ENCODE peak calls at places on chromosomes 3 and 15, in six cellular contexts. R is IMR-90, B is transverse colon, K is fibroblast of lung, P is right atrium auricular region, A is A549. T is an unnamed sample.

GRCh38 chr3:130490246-130490645 is 26.7 kb upstream of the COL6A6 start:
- DNase-seq in R (no peak), B (no peak), K (no peak), P (no peak), A (no peak), T (no peak)

GRCh38 chr15:92954578-92954977 is 54.5 kb downstream of the CHD2 start:
- DNase-seq in R (no peak), B (no peak), K (no peak), P (no peak), A (peak; percentile 51), T (no peak)

GRCh38 chr3:30311781-30312180 is 294.6 kb upstream of the TGFBR2 start:
- DNase-seq in R (no peak), B (no peak), K (no peak), P (no peak), A (no peak), T (no peak)

GRCh38 chr15:92829875-92830274 is 70.2 kb upstream of the CHD2 start:
- DNase-seq in R (no peak), B (no peak), K (no peak), P (no peak), A (no peak), T (no peak)

GRCh38 chr3:196274585-196274984 is 12.9 kb downstream of the PCYT1A start:
- DNase-seq in R (peak; percentile 19), B (no peak), K (no peak), P (no peak), A (no peak), T (no peak)

GRCh38 chr15:85792872-85793621 is 1.7 kb downstream of the KLHL25 start:
- DNase-seq in R (no peak), B (no peak), K (no peak), P (no peak), A (no peak), T (no peak)

GRCh38 chr3:98814799-98815450 is 51.8 kb downstream of the ST3GAL6 start:
- DNase-seq in R (peak; percentile 90), B (no peak), K (peak; percentile 80), P (no peak), A (peak; percentile 53), T (no peak)

GRCh38 chr3:59386165-59386564 is 336.3 kb upstream of the CFAP20DC start:
- DNase-seq in R (no peak), B (no peak), K (no peak), P (no peak), A (no peak), T (no peak)

GRCh38 chr3:115792206-115792955 is 169.1 kb downstream of the GAP43 start:
- DNase-seq in R (peak; percentile 52), B (no peak), K (peak; percentile 40), P (no peak), A (peak; percentile 72), T (no peak)

GRCh38 chr15:37142371-37142770 is 42.0 kb upstream of the MEIS2 start:
- DNase-seq in R (no peak), B (no peak), K (no peak), P (no peak), A (no peak), T (no peak)

GRCh38 chr3:186722457-186722856 is 5.3 kb downstream of the KNG1 start:
- DNase-seq in R (no peak), B (no peak), K (peak; percentile 11), P (no peak), A (peak; percentile 53), T (no peak)

GRCh38 chr3:65605876-65606432 is 432.8 kb downstream of the MAGI1 start:
- DNase-seq in R (no peak), B (no peak), K (peak; percentile 22), P (no peak), A (no peak), T (no peak)

GRCh38 chr3:127597020-127597771 is 1.0 kb upstream of the MCM2 start:
- DNase-seq in R (no peak), B (no peak), K (no peak), P (no peak), A (no peak), T (no peak)

GRCh38 chr3:25687742-25688141 is 23.0 kb upstream of the TOP2B start:
- DNase-seq in R (no peak), B (no peak), K (no peak), P (no peak), A (no peak), T (no peak)

GRCh38 chr15:69792823-69793222 is 304.9 kb downstream of the TLE3 start:
- DNase-seq in R (no peak), B (no peak), K (no peak), P (peak; percentile 57), A (no peak), T (no peak)

GRCh38 chr3:39025222-39025970 is 26.3 kb downstream of the SCN11A start:
- DNase-seq in R (no peak), B (no peak), K (no peak), P (no peak), A (no peak), T (no peak)

GRCh38 chr3:74122281-74122680 is 492.2 kb downstream of the CNTN3 start:
- DNase-seq in R (no peak), B (no peak), K (peak; percentile 48), P (no peak), A (no peak), T (no peak)

GRCh38 chr3:140363801-140364200 is 314.1 kb upstream of the TRIM42 start:
- DNase-seq in R (no peak), B (no peak), K (no peak), P (no peak), A (no peak), T (no peak)

GRCh38 chr3:183381179-183381578 is 47.2 kb downstream of the MCF2L2 start:
- DNase-seq in R (peak; percentile 66), B (no peak), K (peak; percentile 92), P (no peak), A (no peak), T (no peak)

GRCh38 chr15:56957812-56958406 is 39.5 kb downstream of the TCF12 start:
- DNase-seq in R (no peak), B (no peak), K (no peak), P (no peak), A (no peak), T (peak; percentile 35)

GRCh38 chr15:69045810-69046209 is 31.3 kb downstream of the NOX5 start:
- DNase-seq in R (peak; percentile 37), B (no peak), K (peak; percentile 30), P (no peak), A (peak; percentile 58), T (peak; percentile 55)

GRCh38 chr3:197306374-197307086 is 8.1 kb upstream of the DLG1 start:
- DNase-seq in R (peak; percentile 90), B (no peak), K (peak; percentile 75), P (no peak), A (no peak), T (peak; percentile 48)

GRCh38 chr3:169604568-169604967 is 58.9 kb downstream of the MECOM start:
- DNase-seq in R (no peak), B (no peak), K (peak; percentile 26), P (no peak), A (peak; percentile 12), T (no peak)

DNA sequence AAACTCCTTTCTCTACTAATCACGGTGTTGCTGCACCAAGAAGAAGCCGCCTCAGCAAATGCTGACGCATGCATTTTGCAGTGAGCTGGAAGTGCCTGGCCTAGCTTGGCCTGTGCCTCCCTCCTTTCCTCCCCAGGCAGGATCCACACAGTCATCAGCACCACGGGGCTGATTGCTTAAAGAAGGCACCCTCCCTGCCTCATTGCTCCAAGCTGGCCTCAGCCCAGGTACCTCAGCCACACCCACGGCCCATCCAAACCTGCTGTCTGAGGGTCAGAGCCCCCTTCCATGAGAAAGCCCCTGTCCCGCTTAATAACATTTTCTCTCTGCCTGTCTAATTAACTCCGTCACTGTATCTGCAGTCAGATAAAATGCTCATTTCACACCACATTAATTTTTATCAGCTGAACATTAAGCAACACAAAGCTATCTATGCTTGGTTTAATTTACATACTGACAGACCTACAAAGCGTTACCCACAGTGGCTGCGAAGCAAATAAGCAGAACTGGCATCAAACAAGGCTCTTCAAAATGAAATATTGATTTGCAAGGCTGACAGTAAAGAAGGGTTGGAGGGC is 309.7 kb upstream of the ICE2 start:
- DNase-seq in R (no peak), B (no peak), K (peak; percentile 46), P (no peak), A (no peak), T (no peak)
- H3K4me1 ChIP-seq in R (no peaks in the 10 kb centered on the region), B (no peaks in the 10 kb centered on the region), K (no peaks in the 10 kb centered on the region), P (no peaks in the 10 kb centered on the region), A (no peaks in the 10 kb centered on the region), T (no peaks in the 10 kb centered on the region)

DNA sequence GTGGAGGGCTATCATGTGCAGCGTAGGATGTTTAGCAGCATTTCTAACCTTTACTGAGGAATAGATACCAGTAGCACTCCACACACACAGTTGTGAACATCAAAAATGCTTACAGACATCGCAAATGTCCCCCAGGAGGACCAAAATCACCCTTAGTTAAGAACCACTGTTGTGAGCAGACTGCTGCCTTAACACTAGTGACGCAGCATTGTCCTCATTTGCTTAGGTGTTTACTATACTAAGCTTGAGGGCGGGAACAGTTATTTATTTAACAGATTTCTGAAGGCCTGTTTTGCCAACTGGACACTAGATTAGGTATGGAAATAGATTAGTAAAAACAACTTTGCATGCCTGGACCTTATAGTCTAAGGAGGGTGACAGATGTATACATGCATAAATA is 2.3 kb downstream of the PPP2R3A start:
- DNase-seq in R (no peak), B (no peak), K (no peak), P (no peak), A (no peak), T (no peak)
- H3K4me3 ChIP-seq in R (no peak overlapping the region), B (no peak overlapping the region), K (peak overlapping the region; percentile 87), P (no peak overlapping the region), A (no peak overlapping the region), T (no peak overlapping the region)

DNA sequence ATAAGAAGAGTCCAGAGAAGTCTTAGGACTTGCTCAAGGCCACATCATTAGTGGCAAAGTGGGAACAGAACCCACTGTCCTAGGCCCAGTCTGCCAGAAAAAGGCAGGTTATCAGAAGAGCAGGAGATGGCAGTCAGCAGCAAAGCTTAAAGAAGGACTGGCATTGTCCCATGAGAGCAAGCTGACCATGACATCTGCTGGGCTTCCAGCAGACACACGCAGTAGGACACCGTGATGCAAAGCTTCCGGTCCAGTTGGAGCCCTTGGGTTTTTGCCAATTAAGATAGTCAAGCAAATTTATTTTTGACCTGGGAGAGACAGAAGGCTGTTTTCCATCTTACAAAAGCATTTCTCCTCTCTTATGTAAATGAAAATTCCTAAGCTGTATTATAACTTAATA is 42.1 kb downstream of the ZBTB38 start:
- DNase-seq in R (peak; percentile 83), B (peak; percentile 46), K (peak; percentile 78), P (peak; percentile 72), A (peak; percentile 78), T (no peak)
- TF ChIP-seq CTCF in R (no peak), B (no peak), K (no peak), P (no peak), A (no peak), T (no peak)

DNA sequence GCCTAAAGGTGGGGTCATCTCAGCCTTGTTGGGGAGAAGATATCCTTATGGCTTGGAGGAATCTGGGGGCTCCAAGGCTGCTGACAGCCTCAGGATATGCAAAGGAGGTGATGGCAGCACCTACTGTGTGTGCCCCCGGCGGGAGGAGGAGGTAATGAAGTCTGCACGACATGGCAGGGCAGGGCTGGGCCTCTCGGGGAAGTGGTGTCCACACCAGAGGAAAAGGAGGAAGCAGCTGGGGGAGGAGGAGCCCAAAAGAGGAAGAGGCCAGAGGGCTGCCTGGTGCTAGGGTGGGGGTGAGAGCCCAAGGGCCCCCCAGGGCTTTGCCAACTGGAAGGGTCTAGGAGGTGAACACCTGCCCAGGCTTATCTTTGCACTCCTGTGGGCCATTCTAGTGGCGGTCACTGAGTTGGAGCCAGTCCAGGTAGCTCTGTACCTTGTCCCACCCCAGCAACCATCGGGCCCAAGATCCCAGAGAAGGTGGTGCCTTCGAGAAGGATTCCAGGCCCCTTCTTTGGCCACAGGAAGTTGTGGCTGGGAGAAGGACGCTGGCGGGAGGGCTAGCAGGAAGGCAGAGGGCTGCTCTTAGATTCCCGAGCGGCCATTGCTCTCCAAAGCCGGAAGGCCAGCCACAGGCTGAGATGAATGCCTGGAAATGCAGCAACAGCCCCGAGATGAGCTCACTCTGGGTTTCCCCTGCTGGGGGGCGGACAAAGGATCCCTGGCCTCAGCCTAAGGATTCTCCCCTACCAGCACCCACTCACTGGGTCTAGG is 7.0 kb downstream of the GNAI2 start:
- DNase-seq in R (peak; percentile 72), B (peak; percentile 65), K (no peak), P (peak; percentile 80), A (no peak), T (no peak)
- H3K4me1 ChIP-seq in R (peaks cover 56% of the 10 kb centered on the region), B (peaks cover 67% of the 10 kb centered on the region), K (peaks cover 50% of the 10 kb centered on the region), P (peaks cover 98% of the 10 kb centered on the region), A (peaks cover 35% of the 10 kb centered on the region), T (peaks cover 9% of the 10 kb centered on the region)